ENCODE peak calls at places on chromosomes 7 and 10, in five cellular contexts. One of them, this sample, is unnamed.

GRCh38 chr7:157780312-157780711 is 443.5 kb downstream of the DNAJB6 start:
- DNase-seq in astrocyte of the hippocampus: no peak
- DNase-seq in midbrain: no peak
- DNase-seq in psoas muscle: no peak
- DNase-seq in colonic mucosa: no peak
- DNase-seq in this sample: no peak

GRCh38 chr7:45407730-45408406 is 166.3 kb upstream of the ADCY1 start:
- DNase-seq in astrocyte of the hippocampus: no peak
- DNase-seq in midbrain: no peak
- DNase-seq in psoas muscle: no peak
- DNase-seq in colonic mucosa: no peak
- DNase-seq in this sample: no peak

GRCh38 chr7:16430133-16430532 is 8.8 kb upstream of the CRPPA start:
- DNase-seq in astrocyte of the hippocampus: peak; percentile 33
- DNase-seq in midbrain: no peak
- DNase-seq in psoas muscle: no peak
- DNase-seq in colonic mucosa: no peak
- DNase-seq in this sample: no peak

GRCh38 chr10:47082055-47082784 is 171.0 kb downstream of the PTPN20 start:
- DNase-seq in astrocyte of the hippocampus: no peak
- DNase-seq in midbrain: no peak
- DNase-seq in psoas muscle: no peak
- DNase-seq in colonic mucosa: no peak
- DNase-seq in this sample: no peak

GRCh38 chr7:96016735-96017134 is 244.4 kb downstream of the DYNC1I1 start:
- DNase-seq in astrocyte of the hippocampus: no peak
- DNase-seq in midbrain: no peak
- DNase-seq in psoas muscle: no peak
- DNase-seq in colonic mucosa: no peak
- DNase-seq in this sample: no peak

GRCh38 chr10:44362866-44363711 is 21.8 kb downstream of the CXCL12 start:
- DNase-seq in astrocyte of the hippocampus: no peak
- DNase-seq in midbrain: no peak
- DNase-seq in psoas muscle: no peak
- DNase-seq in colonic mucosa: no peak
- DNase-seq in this sample: no peak

GRCh38 chr7:30911561-30911969 is at the start of gene AQP1:
- DNase-seq in astrocyte of the hippocampus: peak; percentile 79
- DNase-seq in midbrain: peak; percentile 73
- DNase-seq in psoas muscle: peak; percentile 80
- DNase-seq in colonic mucosa: peak; percentile 87
- DNase-seq in this sample: no peak

GRCh38 chr10:94673614-94674321 is 9.8 kb upstream of the CYP2C18 start:
- DNase-seq in astrocyte of the hippocampus: no peak
- DNase-seq in midbrain: no peak
- DNase-seq in psoas muscle: no peak
- DNase-seq in colonic mucosa: no peak
- DNase-seq in this sample: no peak

GRCh38 chr10:3099291-3100092 is 32.1 kb downstream of the PFKP start:
- DNase-seq in astrocyte of the hippocampus: peak; percentile 65
- DNase-seq in midbrain: no peak
- DNase-seq in psoas muscle: no peak
- DNase-seq in colonic mucosa: no peak
- DNase-seq in this sample: no peak

GRCh38 chr10:43114743-43115611 is 23.3 kb upstream of the CSGALNACT2 start:
- DNase-seq in astrocyte of the hippocampus: no peak
- DNase-seq in midbrain: no peak
- DNase-seq in psoas muscle: peak; percentile 46
- DNase-seq in colonic mucosa: no peak
- DNase-seq in this sample: no peak

GRCh38 chr10:3028444-3028843 is 38.9 kb upstream of the PFKP start:
- DNase-seq in astrocyte of the hippocampus: no peak
- DNase-seq in midbrain: no peak
- DNase-seq in psoas muscle: no peak
- DNase-seq in colonic mucosa: no peak
- DNase-seq in this sample: no peak

GRCh38 chr7:50469181-50469580 is 19.0 kb upstream of the FIGNL1 start:
- DNase-seq in astrocyte of the hippocampus: no peak
- DNase-seq in midbrain: no peak
- DNase-seq in psoas muscle: no peak
- DNase-seq in colonic mucosa: no peak
- DNase-seq in this sample: no peak

GRCh38 chr10:1400129-1400865 is 337.0 kb downstream of the ADARB2 start:
- DNase-seq in astrocyte of the hippocampus: no peak
- DNase-seq in midbrain: no peak
- DNase-seq in psoas muscle: no peak
- DNase-seq in colonic mucosa: peak; percentile 3
- DNase-seq in this sample: no peak

GRCh38 chr7:134552105-134552504 is 3.2 kb downstream of the AKR1B15 start:
- DNase-seq in astrocyte of the hippocampus: no peak
- DNase-seq in midbrain: peak; percentile 1
- DNase-seq in psoas muscle: peak; percentile 59
- DNase-seq in colonic mucosa: peak; percentile 44
- DNase-seq in this sample: no peak

GRCh38 chr7:98621573-98622482 is 4.7 kb downstream of the NPTX2 start:
- DNase-seq in astrocyte of the hippocampus: no peak
- DNase-seq in midbrain: no peak
- DNase-seq in psoas muscle: no peak
- DNase-seq in colonic mucosa: no peak
- DNase-seq in this sample: no peak

GRCh38 chr7:1457949-1458675 is 1.2 kb downstream of the MICALL2 start:
- DNase-seq in astrocyte of the hippocampus: no peak
- DNase-seq in midbrain: peak; percentile 15
- DNase-seq in psoas muscle: no peak
- DNase-seq in colonic mucosa: no peak
- DNase-seq in this sample: no peak

GRCh38 chr10:28400678-28401077 is 97.8 kb upstream of the MPP7 start:
- DNase-seq in astrocyte of the hippocampus: no peak
- DNase-seq in midbrain: no peak
- DNase-seq in psoas muscle: no peak
- DNase-seq in colonic mucosa: no peak
- DNase-seq in this sample: no peak

GRCh38 chr10:113499066-113499465 is 53.8 kb upstream of the HABP2 start:
- DNase-seq in astrocyte of the hippocampus: no peak
- DNase-seq in midbrain: no peak
- DNase-seq in psoas muscle: no peak
- DNase-seq in colonic mucosa: no peak
- DNase-seq in this sample: no peak

GRCh38 chr7:11191574-11192220 is 218.0 kb downstream of the PHF14 start:
- DNase-seq in astrocyte of the hippocampus: no peak
- DNase-seq in midbrain: no peak
- DNase-seq in psoas muscle: no peak
- DNase-seq in colonic mucosa: no peak
- DNase-seq in this sample: no peak

GRCh38 chr10:86868353-86868752 is 89.1 kb downstream of the MMRN2 start:
- DNase-seq in astrocyte of the hippocampus: peak; percentile 91
- DNase-seq in midbrain: peak; percentile 23
- DNase-seq in psoas muscle: no peak
- DNase-seq in colonic mucosa: no peak
- DNase-seq in this sample: no peak

GRCh38 chr10:81820418-81820817 is 54.6 kb upstream of the NRG3 start:
- DNase-seq in astrocyte of the hippocampus: no peak
- DNase-seq in midbrain: no peak
- DNase-seq in psoas muscle: no peak
- DNase-seq in colonic mucosa: no peak
- DNase-seq in this sample: no peak

GRCh38 chr7:48255046-48255445 is 83.8 kb downstream of the ABCA13 start:
- DNase-seq in astrocyte of the hippocampus: peak; percentile 77
- DNase-seq in midbrain: no peak
- DNase-seq in psoas muscle: no peak
- DNase-seq in colonic mucosa: no peak
- DNase-seq in this sample: no peak

GRCh38 chr7:2596636-2597635 is 34.9 kb upstream of the TTYH3 start:
- DNase-seq in astrocyte of the hippocampus: no peak
- DNase-seq in midbrain: no peak
- DNase-seq in psoas muscle: no peak
- DNase-seq in colonic mucosa: no peak
- DNase-seq in this sample: no peak

GRCh38 chr7:82167568-82168314 is 275.8 kb downstream of the CACNA2D1 start:
- DNase-seq in astrocyte of the hippocampus: no peak
- DNase-seq in midbrain: no peak
- DNase-seq in psoas muscle: no peak
- DNase-seq in colonic mucosa: no peak
- DNase-seq in this sample: no peak

GRCh38 chr7:16028103-16028502 is 341.6 kb upstream of the MEOX2 start:
- DNase-seq in astrocyte of the hippocampus: peak; percentile 60
- DNase-seq in midbrain: no peak
- DNase-seq in psoas muscle: no peak
- DNase-seq in colonic mucosa: no peak
- DNase-seq in this sample: no peak

GRCh38 chr7:135447783-135448182 is 62.1 kb downstream of the CNOT4 start:
- DNase-seq in astrocyte of the hippocampus: no peak
- DNase-seq in midbrain: no peak
- DNase-seq in psoas muscle: no peak
- DNase-seq in colonic mucosa: no peak
- DNase-seq in this sample: no peak

This sample was measured in NCI-H2107.